ENCODE peak calls at places on chromosomes 6 and 20, in five cellular contexts. X is astrocyte of the cerebellum, B is fibroblast of lung, A is uterus, T is suprapubic skin. D is an unnamed sample.
A peak's percentile ranks its signal among the peaks of the same experiment; 100 is the strongest.

GRCh38 chr20:4435210-4435609 is 286.5 kb upstream of the PRND start:
- DNase-seq in B (peak; percentile 25), T (no peak), X (no peak), A (no peak), D (no peak)

GRCh38 chr6:101088594-101088993 is 207.5 kb upstream of the ASCC3 start:
- DNase-seq in T (no peak), X (no peak), B (no peak), A (no peak), D (no peak)

GRCh38 chr6:157326979-157327378 is 3.7 kb upstream of the TMEM242 start:
- DNase-seq in B (peak; percentile 76), T (no peak), A (no peak), X (no peak), D (no peak)

GRCh38 chr20:48752963-48753362 is 74.8 kb downstream of the PREX1 start:
- DNase-seq in T (no peak), X (no peak), B (no peak), A (no peak), D (no peak)

GRCh38 chr6:24381476-24382219 is 21.1 kb upstream of the MRS2 start:
- DNase-seq in T (no peak), B (no peak), A (no peak), X (no peak), D (no peak)

GRCh38 chr20:33555755-33556154 is 65.9 kb downstream of the CBFA2T2 start:
- DNase-seq in X (no peak), T (no peak), B (no peak), A (no peak), D (no peak)

GRCh38 chr6:5763407-5763806 is 243.3 kb downstream of the NRN1 start:
- DNase-seq in A (no peak), T (no peak), X (no peak), B (peak; percentile 36), D (no peak)

GRCh38 chr6:94099072-94099471 is 679.7 kb upstream of the EPHA7 start:
- DNase-seq in T (no peak), A (no peak), B (no peak), X (no peak), D (no peak)

GRCh38 chr20:57385940-57386339 is 5.3 kb upstream of the RBM38 start:
- DNase-seq in T (no peak), A (no peak), X (no peak), B (no peak), D (no peak)

DNA sequence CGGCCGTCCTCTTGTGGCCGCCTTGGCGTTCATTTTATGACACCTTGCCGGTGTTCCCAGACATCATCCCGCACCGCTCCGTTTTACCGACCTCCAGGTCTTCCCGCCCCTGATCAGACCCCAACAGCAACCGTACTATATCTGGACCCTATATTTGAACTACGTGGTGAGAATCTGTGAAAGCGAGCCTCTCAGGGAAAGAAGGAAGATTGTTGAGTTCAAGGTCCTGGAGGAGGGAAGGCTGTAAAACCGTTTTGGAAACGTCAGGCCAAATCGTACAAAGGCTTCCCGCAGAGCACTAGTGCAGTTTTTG is 1.4 kb upstream of the CNR1 start:
- DNase-seq in A (no peak), T (no peak), X (no peak), B (no peak), D (no peak)
- H3K4me3 ChIP-seq in A (no peak overlapping the region), T (peak overlapping the region; percentile 67), X (peak overlapping the region; percentile 53), B (no peak overlapping the region), D (peak overlapping the region; percentile 73)

GRCh38 chr20:51013577-51014330 is 9.2 kb downstream of the KCNG1 start:
- DNase-seq in B (no peak), X (no peak), T (no peak), A (no peak), D (no peak)

GRCh38 chr20:51016521-51016920 is 6.4 kb downstream of the KCNG1 start:
- DNase-seq in A (no peak), T (no peak), B (no peak), X (no peak), D (no peak)

GRCh38 chr20:51012357-51012756 is 10.6 kb downstream of the KCNG1 start:
- DNase-seq in B (no peak), X (no peak), A (no peak), T (no peak), D (no peak)

GRCh38 chr20:51017313-51017712 is 5.6 kb downstream of the KCNG1 start:
- DNase-seq in X (no peak), T (no peak), B (no peak), A (no peak), D (no peak)

DNA sequence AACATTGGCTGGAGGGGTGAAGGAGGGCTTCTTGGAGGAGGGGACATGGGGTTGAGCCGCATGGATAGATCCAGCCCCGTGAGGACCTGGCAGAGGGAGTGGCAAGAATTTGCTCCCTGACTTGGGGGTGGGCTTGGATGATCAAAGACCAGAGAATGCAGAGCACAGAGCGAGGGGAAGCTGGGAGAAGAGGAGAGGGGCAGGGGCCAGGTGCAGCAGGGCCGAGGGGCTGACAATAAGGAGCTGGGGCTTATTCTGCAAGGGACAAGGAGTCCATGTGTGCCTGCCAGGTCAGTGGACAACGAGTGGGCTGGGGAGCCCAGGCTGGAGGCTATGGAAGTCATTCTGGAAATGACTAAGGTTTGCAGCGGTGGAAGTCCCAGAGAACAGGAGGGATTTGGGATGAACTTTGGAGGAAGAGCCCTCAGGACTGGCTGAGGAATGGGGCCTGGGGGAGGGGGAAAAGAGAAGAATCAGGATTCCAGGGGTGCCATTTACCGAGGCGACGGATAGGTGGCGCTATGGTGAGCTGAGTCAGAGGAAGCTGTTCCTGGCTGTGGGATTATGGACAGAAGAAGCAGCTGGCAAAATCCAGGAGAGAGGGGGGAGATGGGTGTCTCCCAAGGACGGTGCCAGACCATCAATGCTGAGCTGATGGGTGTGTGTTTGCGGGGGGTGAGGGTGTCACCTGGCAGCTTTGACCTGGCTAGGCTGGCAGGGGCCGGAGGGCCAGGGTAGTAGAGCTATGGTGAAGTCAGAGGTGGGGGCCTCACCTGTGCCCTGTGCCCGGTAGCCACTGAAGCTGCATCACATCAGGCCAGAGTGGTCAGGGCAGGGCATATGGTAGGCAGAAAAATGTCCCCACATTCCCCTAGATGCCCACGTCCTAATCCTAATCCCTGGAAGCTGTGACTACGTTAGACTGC is 7.8 kb downstream of the KCNG1 start:
- DNase-seq in T (no peak), X (peak; percentile 57), A (peak; percentile 31), B (peak; percentile 49), D (no peak)
- TF ChIP-seq CTCF in T (no peak), X (peak; percentile 94), A (peak; percentile 46), B (peak; percentile 94), D (peak; percentile 82)

GRCh38 chr6:4023240-4023639 is 55.7 kb downstream of the FAM217A start:
- DNase-seq in A (no peak), X (no peak), B (no peak), T (no peak), D (no peak)
- H3K4me3 ChIP-seq in A (no peak overlapping the region), X (no peak overlapping the region), B (peak overlapping the region; percentile 90), T (peak overlapping the region; percentile 89), D (peak overlapping the region; percentile 89)

GRCh38 chr6:127538750-127539264 is 19.7 kb upstream of the MTCL3 start:
- DNase-seq in T (no peak), X (no peak), A (no peak), B (no peak), D (no peak)

GRCh38 chr6:127539292-127539691 is 20.2 kb upstream of the MTCL3 start:
- DNase-seq in X (no peak), A (no peak), B (peak; percentile 21), T (no peak), D (no peak)
- TF ChIP-seq CTCF in X (peak; percentile 15), A (peak; percentile 33), B (peak; percentile 17), T (no peak), D (no peak)

GRCh38 chr6:90493332-90493731 is 93.5 kb downstream of the MAP3K7 start:
- DNase-seq in T (no peak), X (no peak), A (no peak), B (peak; percentile 75), D (no peak)
- H3K4me3 ChIP-seq in T (no peak overlapping the region), X (no peak overlapping the region), A (no peak overlapping the region), B (no peak overlapping the region), D (no peak overlapping the region)

DNA sequence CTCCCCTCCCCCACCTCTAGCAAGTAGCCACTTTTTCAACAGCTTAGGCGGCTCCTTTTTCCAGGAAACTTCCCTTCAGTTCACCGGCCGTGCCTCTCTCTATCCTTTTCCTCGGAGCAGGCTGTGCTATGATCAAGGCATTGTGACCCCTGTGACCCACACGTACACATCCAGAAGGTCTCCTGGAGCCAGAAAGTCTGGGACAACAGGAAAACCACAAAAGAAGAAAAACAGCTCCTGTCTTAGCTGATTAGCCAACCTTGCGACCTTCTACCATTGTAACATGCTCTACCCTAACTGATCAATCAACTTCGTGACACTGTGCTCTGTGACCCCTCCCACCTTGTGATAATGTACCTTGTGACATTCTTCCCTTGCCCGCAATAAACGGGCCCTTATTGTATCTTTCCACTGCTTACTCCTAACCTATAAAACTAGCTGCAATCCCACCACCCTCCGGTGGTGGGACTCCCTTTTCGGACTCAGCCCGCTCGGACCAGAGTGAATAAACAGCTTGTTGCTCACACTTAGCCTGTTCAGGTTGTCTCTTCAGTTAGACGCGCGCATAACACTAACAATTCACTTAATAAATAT is 24.2 kb downstream of the ZNF311 start:
- DNase-seq in X (peak; percentile 72), A (peak; percentile 64), T (no peak), B (peak; percentile 79), D (no peak)
- TF ChIP-seq CTCF in X (peak; percentile 58), A (peak; percentile 33), T (peak; percentile 17), B (peak; percentile 46), D (peak; percentile 36)

DNA sequence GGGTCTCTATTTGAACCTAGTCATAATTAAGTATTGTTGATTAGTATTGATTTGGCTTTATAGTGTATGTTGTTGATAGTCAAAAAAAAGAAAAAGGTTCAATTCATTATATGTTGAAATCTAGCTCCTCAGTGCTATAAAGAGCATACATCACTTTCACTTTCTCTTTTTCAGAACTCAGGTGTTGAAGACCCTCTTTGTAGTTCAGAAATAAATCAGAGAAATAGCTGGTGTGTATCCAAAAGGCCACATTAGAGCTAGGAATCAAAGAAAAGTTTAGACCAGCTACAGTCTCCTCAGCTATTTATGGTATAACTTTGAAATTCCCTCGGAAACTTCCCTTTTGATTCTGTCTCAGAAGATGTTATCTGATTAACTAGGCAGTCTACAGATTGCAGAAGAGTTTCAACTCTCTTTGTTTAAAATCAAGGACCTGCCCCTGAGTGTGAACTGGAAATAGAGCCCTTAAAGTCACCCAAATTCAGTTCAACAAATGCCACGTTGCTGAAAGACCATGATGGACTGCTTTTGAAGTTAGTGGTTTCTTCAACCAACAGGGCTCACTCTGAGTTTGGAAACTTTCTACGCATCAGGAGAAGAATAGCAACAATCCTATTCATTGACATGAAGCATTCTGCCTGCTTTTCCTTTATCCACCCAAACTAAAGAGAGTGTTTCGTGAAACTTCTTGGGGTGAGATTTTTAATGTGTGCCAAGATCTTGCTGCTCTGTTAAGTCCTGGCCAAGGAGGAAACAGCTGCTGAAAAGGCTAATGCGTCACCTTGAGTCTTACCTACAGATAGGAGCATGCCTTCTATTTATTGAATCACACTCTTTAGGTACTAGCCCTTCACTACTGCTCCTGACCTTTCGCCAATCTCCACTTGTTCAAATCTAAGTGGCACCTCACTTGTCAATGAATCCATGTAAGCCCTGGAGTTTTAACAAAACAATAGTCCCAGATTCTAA is 111.7 kb downstream of the TNFRSF21 start:
- DNase-seq in X (no peak), B (no peak), T (no peak), A (no peak), D (no peak)
- H3K4me3 ChIP-seq in X (no peak overlapping the region), B (peak overlapping the region; percentile 29), T (peak overlapping the region; percentile 7), A (no peak overlapping the region), D (no peak overlapping the region)